ENCODE peak calls at places on chromosome 16, in nine cellular contexts. L is lung, W is AG04450, Z is hepatocyte, P is A549, X is PC-3, N is neural progenitor cell, M is prostate gland, B is cardiac muscle cell. I is an unnamed sample.

GRCh38 chr16:47431960-47432359 is 28.9 kb downstream of the ITFG1 start:
- DNase-seq in M (no peak), N (no peak), B (no peak), W (no peak), L (no peak), X (no peak), P (no peak), Z (no peak), I (no peak)

GRCh38 chr16:61836804-61837398 is 199.3 kb downstream of the CDH8 start:
- DNase-seq in W (no peak), X (no peak), Z (no peak), M (no peak), B (no peak), N (peak), P (no peak), L (no peak), I (no peak)

GRCh38 chr16:87044031-87044380 is 273.2 kb downstream of the C16orf95 start:
- DNase-seq in L (no peak), M (no peak), W (no peak), P (peak), N (no peak), X (peak), Z (no peak), B (no peak), I (no peak)

GRCh38 chr16:47571049-47571448 is 109.9 kb downstream of the PHKB start:
- DNase-seq in M (no peak), X (no peak), P (no peak), Z (no peak), N (no peak), W (no peak), B (no peak), L (no peak), I (no peak)

GRCh38 chr16:57590654-57591085 is 37.8 kb upstream of the ADGRG1 start:
- DNase-seq in X (peak), Z (peak), M (no peak), B (peak), N (no peak), P (peak), W (no peak), L (no peak), I (no peak)

GRCh38 chr16:21009815-21010214 is 109.2 kb downstream of the LYRM1 start:
- DNase-seq in Z (no peak), P (no peak), M (no peak), X (no peak), N (no peak), W (no peak), L (no peak), B (no peak), I (no peak)

GRCh38 chr16:3968556-3968955 is 88.0 kb upstream of the CREBBP start:
- DNase-seq in X (no peak), N (no peak), B (peak), M (no peak), P (no peak), Z (no peak), L (no peak), W (no peak), I (no peak)

GRCh38 chr16:2975161-2975795 is 5.0 kb downstream of the PKMYT1 start:
- DNase-seq in B (no peak), P (no peak), Z (no peak), W (no peak), X (no peak), M (no peak), N (no peak), L (no peak), I (no peak)

GRCh38 chr16:84599528-84600202 is 18.2 kb downstream of the COTL1 start:
- DNase-seq in L (peak), P (peak), W (peak), B (peak), N (peak), X (no peak), Z (peak), M (no peak), I (no peak)

GRCh38 chr16:11386791-11387546 is 41.7 kb downstream of the RMI2 start:
- DNase-seq in P (peak), X (no peak), W (no peak), Z (peak), L (no peak), M (no peak), N (peak), B (peak), I (no peak)

GRCh38 chr16:84788968-84789371 is 30.8 kb upstream of the CRISPLD2 start:
- DNase-seq in X (no peak), Z (peak), L (no peak), P (no peak), W (no peak), N (no peak), B (no peak), M (no peak), I (no peak)

GRCh38 chr16:67084345-67085028 is 25.3 kb upstream of the PHAF1 start:
- DNase-seq in Z (no peak), N (no peak), L (no peak), M (no peak), W (no peak), B (peak), P (no peak), X (no peak), I (no peak)

GRCh38 chr16:47528431-47528830 is 67.3 kb downstream of the PHKB start:
- DNase-seq in L (no peak), N (no peak), X (no peak), P (no peak), M (no peak), Z (no peak), W (no peak), B (no peak), I (no peak)

GRCh38 chr16:73483934-73484712 is 436.2 kb upstream of the ZFHX3 start:
- DNase-seq in L (no peak), B (no peak), W (no peak), Z (no peak), P (no peak), M (no peak), X (no peak), N (no peak), I (no peak)
- TF ChIP-seq CTCF in L (no peak), B (no peak), W (no peak), Z (no peak), P (no peak), M (no peak), X (no peak), N (no peak), I (no peak)

GRCh38 chr16:31569360-31569717 is 41.6 kb downstream of the AHSP start:
- DNase-seq in W (no peak), N (peak), B (no peak), L (no peak), M (no peak), Z (no peak), X (no peak), P (no peak), I (no peak)
- H3K4me3 ChIP-seq in W (no peak), N (peak), B (peak), L (peak), M (peak), Z (no peak), X (no peak), P (no peak), I (no peak)

GRCh38 chr16:7629571-7629970 is 296.9 kb downstream of the RBFOX1 start:
- DNase-seq in B (no peak), Z (no peak), M (no peak), N (no peak), X (no peak), P (no peak), L (no peak), W (no peak), I (no peak)

GRCh38 chr16:7624871-7625766 is 292.5 kb downstream of the RBFOX1 start:
- DNase-seq in L (no peak), Z (no peak), M (no peak), N (no peak), P (no peak), W (no peak), B (no peak), X (no peak), I (no peak)

GRCh38 chr16:7628981-7629380 is 296.3 kb downstream of the RBFOX1 start:
- DNase-seq in B (no peak), W (no peak), P (no peak), X (no peak), Z (no peak), M (no peak), N (no peak), L (no peak), I (no peak)
- TF ChIP-seq CTCF in B (no peak), W (no peak), P (no peak), X (no peak), Z (no peak), M (no peak), N (no peak), L (no peak), I (no peak)

GRCh38 chr16:85796152-85796551 is 3.2 kb downstream of the EMC8 start:
- DNase-seq in L (no peak), W (no peak), M (no peak), N (no peak), Z (no peak), P (no peak), B (no peak), X (no peak), I (no peak)

GRCh38 chr16:85798901-85799496 is 345 bp downstream of the EMC8 start:
- DNase-seq in L (no peak), P (peak), N (no peak), M (no peak), W (no peak), Z (peak), B (peak), X (no peak), I (no peak)

GRCh38 chr16:85794696-85795095 is 4.6 kb downstream of the EMC8 start:
- DNase-seq in N (no peak), X (no peak), L (no peak), W (no peak), M (no peak), P (no peak), Z (no peak), B (no peak), I (no peak)

GRCh38 chr16:85798283-85798776 is 1.0 kb downstream of the EMC8 start:
- DNase-seq in Z (peak), B (no peak), M (no peak), L (no peak), N (peak), X (no peak), W (no peak), P (no peak), I (no peak)

GRCh38 chr16:85796599-85796998 is 2.7 kb downstream of the EMC8 start:
- DNase-seq in M (no peak), Z (no peak), W (no peak), N (no peak), P (no peak), L (no peak), B (no peak), X (no peak), I (no peak)
- H3K4me3 ChIP-seq in M (no peak), Z (no peak), W (no peak), N (no peak), P (no peak), L (no peak), B (no peak), X (no peak), I (no peak)

DNA sequence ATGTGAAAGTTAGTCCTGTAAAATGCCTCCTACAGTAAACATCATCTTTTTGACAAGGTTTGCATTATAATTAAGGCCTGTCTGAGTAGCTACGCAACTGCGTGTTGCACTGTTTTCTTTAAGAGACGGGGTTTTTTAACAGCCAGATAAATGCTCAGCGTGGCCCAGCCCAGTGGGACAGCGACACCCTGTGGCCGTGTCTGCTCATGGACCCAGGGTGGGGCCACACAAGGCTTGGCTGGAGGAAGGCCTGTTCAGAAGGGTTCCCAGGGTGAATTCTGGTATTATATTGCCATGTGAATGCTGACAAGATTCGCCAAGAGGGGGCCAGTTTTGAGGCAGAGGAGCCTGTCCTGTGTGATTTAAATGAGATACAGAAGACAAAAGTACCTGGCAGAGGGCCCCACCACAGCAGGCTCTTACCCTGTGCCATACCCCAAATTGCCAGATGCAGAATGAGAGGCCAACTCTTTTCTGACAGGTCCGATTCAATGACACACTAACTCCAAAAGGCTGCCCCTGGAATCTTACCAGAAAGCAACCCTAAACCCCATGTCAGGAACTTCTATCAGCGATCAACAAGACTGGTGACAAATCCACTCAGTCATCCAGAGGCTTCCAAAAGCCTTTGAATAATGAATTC is 65.9 kb upstream of the IRX6 start:
- DNase-seq in L (peak), X (peak), B (peak), W (no peak), M (no peak), P (peak), N (peak), Z (peak), I (no peak)
- TF ChIP-seq CTCF in L (peak), X (peak), B (peak), W (peak), M (peak), P (peak), N (peak), Z (peak), I (peak)

GRCh38 chr16:75494696-75495601 is at the start of gene CHST6:
- DNase-seq in B (peak), L (no peak), P (peak), Z (peak), W (no peak), N (peak), X (no peak), M (no peak), I (no peak)

GRCh38 chr16:75494184-75494583 is 1.1 kb downstream of the CHST6 start:
- DNase-seq in W (no peak), N (no peak), P (no peak), M (no peak), Z (no peak), X (no peak), B (no peak), L (no peak), I (no peak)

GRCh38 chr16:75491876-75492275 is 3.4 kb downstream of the CHST6 start:
- DNase-seq in N (peak), B (no peak), P (peak), L (no peak), M (no peak), Z (no peak), W (no peak), X (peak), I (no peak)

GRCh38 chr16:75497558-75497957 is 2.3 kb upstream of the CHST6 start:
- DNase-seq in B (no peak), X (no peak), N (no peak), M (no peak), P (no peak), W (no peak), Z (no peak), L (no peak), I (no peak)

DNA sequence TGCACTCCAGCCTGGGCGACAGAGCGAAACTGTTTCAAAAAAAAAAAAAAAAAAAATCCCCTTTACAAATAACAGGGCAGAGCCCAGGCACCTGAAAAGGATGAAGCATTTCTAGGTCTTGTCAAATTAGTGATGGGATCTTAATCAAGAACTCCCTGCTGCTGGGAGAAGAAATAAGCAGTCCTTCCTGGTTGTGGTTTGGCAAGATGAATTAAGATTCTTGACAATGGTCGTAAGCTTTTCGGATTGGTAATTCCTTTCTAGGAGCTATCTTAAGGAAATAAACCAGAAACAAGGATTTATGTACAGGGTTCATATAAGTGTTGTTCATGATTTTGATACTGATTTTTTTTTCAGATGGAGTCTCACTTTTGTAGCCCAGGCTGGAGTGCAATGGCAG is 1.3 kb upstream of the CHST6 start:
- DNase-seq in M (no peak), B (peak), Z (no peak), N (no peak), P (no peak), W (no peak), X (no peak), L (no peak), I (no peak)
- H3K4me3 ChIP-seq in M (no peak), B (no peak), Z (no peak), N (no peak), P (no peak), W (no peak), X (no peak), L (no peak), I (no peak)

DNA sequence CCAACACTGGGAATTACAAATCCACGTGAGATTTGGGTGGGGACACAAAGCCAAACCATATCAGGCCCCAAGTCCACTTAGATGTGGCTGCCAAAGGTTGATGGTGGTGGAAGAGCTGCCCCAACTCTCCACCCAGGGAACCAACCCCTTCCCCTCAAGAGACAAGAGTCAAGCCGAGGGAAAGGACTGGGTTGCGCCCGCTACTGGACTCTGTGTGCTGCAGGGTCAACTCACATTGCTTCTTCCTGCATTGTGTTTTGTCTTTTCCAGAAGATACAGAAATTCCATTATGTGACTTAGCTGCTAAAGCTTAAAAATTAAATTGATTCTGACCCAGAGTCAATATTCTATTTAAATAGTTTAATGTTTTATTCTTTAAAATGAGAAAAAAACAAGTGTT is 58.5 kb downstream of the ADAMTS18 start:
- DNase-seq in W (no peak), N (no peak), B (no peak), P (peak), M (no peak), Z (no peak), L (no peak), X (no peak), I (no peak)
- TF ChIP-seq CTCF in W (no peak), N (peak), B (no peak), P (peak), M (no peak), Z (no peak), L (no peak), X (no peak), I (peak)

GRCh38 chr16:71882505-71883192 is 1.3 kb downstream of the ZNF821 start:
- DNase-seq in W (no peak), B (peak), M (peak), Z (peak), X (peak), L (peak), N (peak), P (peak), I (peak)
- H3K4me3 ChIP-seq in W (peak), B (peak), M (peak), Z (peak), X (peak), L (peak), N (peak), P (peak), I (peak)

DNA sequence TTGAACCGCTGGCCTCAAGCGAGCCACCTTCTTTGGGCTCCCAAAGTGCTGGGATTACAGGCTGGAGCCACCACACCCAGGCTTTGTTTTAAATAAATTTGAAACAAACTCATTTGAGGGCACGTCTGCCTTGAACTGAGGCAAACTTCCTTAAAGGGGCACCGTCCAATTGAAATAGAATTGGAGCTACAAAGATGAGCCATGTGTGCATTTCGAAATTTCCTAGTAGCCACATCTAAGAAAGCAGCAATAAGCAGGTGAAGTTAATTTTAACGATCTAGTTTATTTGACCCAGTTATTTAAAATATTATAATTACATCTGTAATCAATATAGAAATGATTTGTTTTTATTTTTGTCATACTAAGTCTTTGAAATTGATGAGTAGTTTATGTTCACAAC is 755 bp upstream of the C16orf89 start:
- DNase-seq in N (no peak), B (no peak), M (no peak), Z (no peak), X (no peak), W (no peak), L (no peak), P (no peak), I (no peak)
- TF ChIP-seq CTCF in N (no peak), B (no peak), M (no peak), Z (no peak), X (no peak), W (no peak), L (no peak), P (no peak), I (no peak)

I was measured in GM12864.